ENCODE peak calls at places on chromosome 15, in four cellular contexts. P, Q, I and M are unnamed samples.

GRCh38 chr15:73346735-73347312 is 21.9 kb downstream of the HCN4 start:
- DNase-seq in P (peak; percentile 61), Q (peak; percentile 13), I (peak; percentile 27), M (no peak)

GRCh38 chr15:77482570-77482969 is 61.9 kb downstream of the HMG20A start:
- DNase-seq in P (no peak), I (no peak), Q (no peak), M (peak; percentile 17)

GRCh38 chr15:58357529-58358476 is 74.0 kb upstream of the LIPC start:
- DNase-seq in P (no peak), Q (no peak), I (no peak), M (no peak)

GRCh38 chr15:79027532-79028410 is 62.8 kb downstream of the RASGRF1 start:
- DNase-seq in P (no peak), Q (no peak), I (peak; percentile 34), M (no peak)

GRCh38 chr15:67091073-67091965 is 25.9 kb downstream of the SMAD3 start:
- DNase-seq in P (peak; percentile 98), Q (peak; percentile 90), I (no peak), M (no peak)

GRCh38 chr15:88257311-88257901 is 867 bp upstream of the NTRK3 start:
- DNase-seq in I (no peak), P (no peak), Q (no peak), M (no peak)

GRCh38 chr15:64842099-64842940 is 605 bp downstream of the PLEKHO2 start:
- DNase-seq in Q (no peak), P (peak; percentile 56), I (no peak), M (no peak)

GRCh38 chr15:55823191-55823670 is 80.3 kb upstream of the PRTG start:
- DNase-seq in Q (no peak), P (no peak), I (no peak), M (no peak)

GRCh38 chr15:95822946-95823345 is 507.6 kb upstream of the NR2F2 start:
- DNase-seq in Q (no peak), I (no peak), P (no peak), M (no peak)

GRCh38 chr15:29857196-29857595 is 34.9 kb upstream of the TJP1 start:
- DNase-seq in I (no peak), P (no peak), Q (no peak), M (no peak)

GRCh38 chr15:68201879-68202261 is 3.3 kb downstream of the CALML4 start:
- DNase-seq in I (no peak), P (no peak), Q (no peak), M (no peak)

GRCh38 chr15:73771380-73772095 is 18.4 kb upstream of the INSYN1 start:
- DNase-seq in Q (no peak), P (no peak), I (no peak), M (no peak)

GRCh38 chr15:53354905-53355304 is 404.6 kb downstream of the WDR72 start:
- DNase-seq in P (no peak), I (no peak), Q (no peak), M (no peak)

GRCh38 chr15:39243396-39243795 is 337.5 kb upstream of the THBS1 start:
- DNase-seq in I (no peak), Q (no peak), P (no peak), M (no peak)

GRCh38 chr15:65312400-65312916 is 8.0 kb downstream of the RNU5B-1 start:
- DNase-seq in I (peak; percentile 73), Q (no peak), P (peak; percentile 37), M (no peak)

GRCh38 chr15:78937132-78937739 is 7.6 kb downstream of the CTSH start:
- DNase-seq in P (peak; percentile 91), I (no peak), Q (no peak), M (no peak)

GRCh38 chr15:80527961-80528360 is 123.8 kb downstream of the ARNT2 start:
- DNase-seq in Q (no peak), P (no peak), I (no peak), M (no peak)

GRCh38 chr15:40481671-40482070 is 10.9 kb downstream of the CHST14 start:
- DNase-seq in P (no peak), Q (no peak), I (no peak), M (no peak)

GRCh38 chr15:38699633-38700230 is 135.1 kb upstream of the RASGRP1 start:
- DNase-seq in Q (peak; percentile 54), I (peak; percentile 44), P (peak; percentile 79), M (no peak)

GRCh38 chr15:64050281-64051092 is 4.2 kb upstream of the DAPK2 start:
- DNase-seq in P (no peak), Q (no peak), I (peak; percentile 46), M (no peak)

GRCh38 chr15:42194502-42194901 is 13.6 kb downstream of the VPS39 start:
- DNase-seq in I (peak; percentile 82), P (peak; percentile 24), Q (no peak), M (peak; percentile 56)

GRCh38 chr15:54803139-54803808 is 393.5 kb downstream of the RSL24D1 start:
- DNase-seq in Q (no peak), I (no peak), P (no peak), M (peak; percentile 2)

GRCh38 chr15:35737521-35737920 is 191.6 kb upstream of the DPH6 start:
- DNase-seq in P (no peak), I (no peak), Q (no peak), M (no peak)

GRCh38 chr15:99122831-99123705 is 18.2 kb downstream of the SYNM start:
- DNase-seq in P (no peak), I (no peak), Q (no peak), M (no peak)

GRCh38 chr15:89052474-89052873 is 35.8 kb upstream of the ABHD2 start:
- DNase-seq in Q (no peak), P (no peak), I (no peak), M (no peak)

GRCh38 chr15:90810354-90810753 is 58.0 kb upstream of the FURIN start:
- DNase-seq in P (no peak), Q (no peak), I (no peak), M (no peak)

GRCh38 chr15:85750319-85750806 is 44.4 kb downstream of the KLHL25 start:
- DNase-seq in I (no peak), Q (no peak), P (no peak), M (no peak)

GRCh38 chr15:26945046-26945445 is 25.9 kb upstream of the GABRG3 start:
- DNase-seq in Q (no peak), P (no peak), I (no peak), M (no peak)

GRCh38 chr15:69116391-69116790 is 44.0 kb upstream of the GLCE start:
- DNase-seq in I (no peak), Q (no peak), P (peak; percentile 15), M (no peak)

GRCh38 chr15:95269247-95270155 is 1038.1 kb downstream of the MCTP2 start:
- DNase-seq in P (no peak), Q (no peak), I (no peak), M (no peak)

GRCh38 chr15:52463638-52464037 is 65.0 kb downstream of the MYO5A start:
- DNase-seq in P (no peak), I (no peak), Q (no peak), M (no peak)

GRCh38 chr15:89458440-89458839 is 37.9 kb downstream of the RHCG start:
- DNase-seq in I (no peak), P (no peak), Q (no peak), M (no peak)

GRCh38 chr15:75531041-75531450 is 48.1 kb downstream of the PTPN9 start:
- DNase-seq in Q (no peak), I (no peak), P (no peak), M (no peak)
- TF ChIP-seq TCF7L2 in Q (no peak), I (no peak), P (no peak), M (no peak)

DNA sequence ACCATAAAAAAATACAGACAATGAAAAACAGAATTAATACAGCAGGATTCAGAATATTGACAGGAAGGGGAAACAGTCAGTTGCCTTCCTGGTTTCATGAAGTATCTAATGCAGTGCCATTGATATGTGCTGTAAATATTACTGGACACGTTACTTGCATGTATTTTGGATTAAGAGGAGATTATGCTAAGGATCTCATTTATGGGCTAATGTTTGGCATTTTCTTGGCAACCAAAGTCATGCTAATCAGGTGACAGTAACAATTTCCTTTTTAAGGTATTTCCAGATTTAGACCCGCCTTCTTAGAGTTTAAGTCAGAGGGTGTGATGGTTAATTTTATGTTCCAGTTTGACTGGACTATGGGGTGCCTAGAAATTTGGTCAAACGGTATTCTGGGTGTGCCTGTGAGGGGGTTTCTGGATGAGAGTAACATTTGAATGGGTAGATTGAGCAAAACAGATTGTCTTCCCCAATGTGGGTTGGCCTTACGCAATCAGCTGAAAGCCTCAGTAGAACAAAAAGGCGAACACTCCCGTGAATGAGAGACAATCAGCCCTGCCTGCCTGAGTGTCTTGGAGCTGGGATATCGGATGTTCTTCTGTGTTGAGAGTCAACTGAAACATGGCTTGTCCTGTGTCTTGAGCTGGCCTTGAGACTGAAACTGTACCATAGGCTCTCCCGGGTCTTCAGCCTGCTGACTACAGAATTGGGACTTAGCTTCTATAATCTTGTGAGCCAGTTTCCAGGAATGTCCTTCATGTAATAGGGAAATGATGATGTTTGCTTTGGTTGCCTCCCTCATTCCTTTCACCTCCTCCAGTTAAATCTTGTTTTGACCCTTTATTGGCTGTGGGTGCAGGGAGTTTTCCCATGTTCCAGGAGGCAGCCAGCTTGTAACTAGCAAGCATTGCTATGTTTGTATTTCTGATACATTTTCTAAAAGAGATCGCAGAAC is 10.5 kb downstream of the SQOR start:
- DNase-seq in P (no peak), I (no peak), Q (no peak), M (no peak)
- TF ChIP-seq SIN3A in P (no peak), I (no peak), Q (no peak), M (no peak)

GRCh38 chr15:62021991-62022600 is 38.2 kb downstream of the VPS13C start:
- DNase-seq in Q (peak; percentile 3), P (peak; percentile 20), I (peak; percentile 15), M (no peak)
- TF ChIP-seq CTCF in Q (peak; percentile 68), P (peak; percentile 32), I (peak; percentile 19), M (peak; percentile 46)

DNA sequence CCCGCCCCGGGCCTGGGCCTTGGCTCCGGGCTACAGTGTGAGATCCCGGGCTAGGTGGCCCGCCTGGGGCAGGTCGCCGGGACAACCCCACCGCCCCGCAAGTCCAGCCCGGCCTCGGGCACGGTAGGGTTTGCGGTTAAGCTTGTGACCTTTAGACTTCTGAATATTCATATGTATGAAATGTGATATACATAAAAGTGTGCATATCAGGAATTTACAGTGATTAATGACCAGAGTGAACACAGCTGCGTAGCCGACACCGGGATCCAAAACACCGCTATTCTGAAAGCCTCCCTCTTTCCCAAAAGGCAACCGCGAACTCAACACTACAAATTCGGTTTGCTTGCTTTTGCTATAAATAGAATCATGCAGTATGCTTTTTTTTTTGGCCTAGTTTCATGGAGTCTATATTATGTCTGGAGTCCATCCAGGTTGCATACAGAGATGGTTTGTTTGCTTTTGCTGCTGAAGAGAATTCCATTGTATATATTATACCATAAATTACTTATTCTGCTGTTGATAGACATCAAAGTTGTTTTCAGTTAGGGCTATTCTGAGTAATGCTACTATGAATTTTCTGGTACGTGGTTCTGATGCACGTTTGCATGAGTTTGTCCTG is 668 bp upstream of the SNRPA1 start:
- DNase-seq in P (no peak), Q (no peak), I (no peak), M (no peak)
- TF ChIP-seq TCF7L2 in P (no peak), Q (no peak), I (no peak), M (no peak)

GRCh38 chr15:76058714-76059319 is 968 bp upstream of the TMEM266 start:
- DNase-seq in I (peak; percentile 15), Q (no peak), P (peak; percentile 35), M (no peak)
- TF ChIP-seq SIN3A in I (no peak), Q (no peak), P (no peak), M (no peak)

GRCh38 chr15:93271871-93272270 is 182.9 kb upstream of the RGMA start:
- DNase-seq in P (no peak), I (no peak), Q (no peak), M (no peak)

GRCh38 chr15:93270937-93271472 is 182.0 kb upstream of the RGMA start:
- DNase-seq in P (no peak), Q (no peak), I (no peak), M (no peak)

GRCh38 chr15:93278006-93278405 is 189.0 kb upstream of the RGMA start:
- DNase-seq in I (no peak), Q (no peak), P (no peak), M (no peak)

GRCh38 chr15:93274276-93274675 is 185.3 kb upstream of the RGMA start:
- DNase-seq in Q (no peak), P (no peak), I (no peak), M (no peak)
- TF ChIP-seq CTCF in Q (no peak), P (no peak), I (no peak), M (no peak)